ENCODE peak calls at places on chromosomes 4 and X, in four cellular contexts. M, S, W and P are unnamed samples.
A peak's percentile ranks its signal among the peaks of the same experiment; 100 is the strongest.

GRCh38 chr4:151031831-151032605 is 16.9 kb upstream of the LRBA start:
- DNase-seq in M (peak; percentile 20), S (peak; percentile 39), W (no peak), P (no peak)

GRCh38 chrX:70988425-70988824 is 57.5 kb upstream of the SLC7A3 start:
- DNase-seq in M (no peak), S (no peak), W (no peak), P (no peak)

GRCh38 chr4:2836391-2836859 is 7.2 kb upstream of the ADD1 start:
- DNase-seq in M (no peak), S (no peak), W (no peak), P (peak; percentile 13)

GRCh38 chrX:77426811-77427210 is 20.4 kb upstream of the FGF16 start:
- DNase-seq in M (no peak), S (peak; percentile 55), W (no peak), P (no peak)

GRCh38 chr4:87007345-87008181 is 72.8 kb downstream of the AFF1 start:
- DNase-seq in M (peak; percentile 62), S (peak; percentile 62), W (peak; percentile 60), P (peak; percentile 73)

GRCh38 chr4:136471051-136471450 is 1061.2 kb downstream of the PCDH18 start:
- DNase-seq in M (no peak), S (no peak), W (no peak), P (no peak)

GRCh38 chr4:23455482-23455881 is 434.4 kb downstream of the PPARGC1A start:
- DNase-seq in M (no peak), S (peak; percentile 23), W (no peak), P (no peak)

GRCh38 chr4:156771171-156771837 is 200.3 kb downstream of the PDGFC start:
- DNase-seq in M (no peak), S (peak; percentile 75), W (no peak), P (no peak)

GRCh38 chr4:95386410-95386809 is 162.4 kb downstream of the UNC5C start:
- DNase-seq in M (no peak), S (no peak), W (no peak), P (no peak)

GRCh38 chr4:184448828-184449227 is 25.5 kb downstream of the IRF2 start:
- DNase-seq in M (no peak), S (peak; percentile 81), W (peak; percentile 43), P (peak; percentile 52)

GRCh38 chrX:103656623-103657022 is 27.8 kb downstream of the TCEAL1 start:
- DNase-seq in M (no peak), S (no peak), W (no peak), P (no peak)

GRCh38 chrX:130071611-130072349 is 38.5 kb downstream of the ELF4 start:
- DNase-seq in M (no peak), S (no peak), W (no peak), P (no peak)

GRCh38 chr4:96315815-96316214 is 475.9 kb downstream of the PDHA2 start:
- DNase-seq in M (no peak), S (peak; percentile 26), W (no peak), P (no peak)

GRCh38 chr4:141636077-141636770 is at the start of gene IL15:
- DNase-seq in M (peak; percentile 73), S (peak; percentile 48), W (peak; percentile 70), P (peak; percentile 67)

GRCh38 chrX:36867143-36867542 is 141.0 kb upstream of the FAM47C start:
- DNase-seq in M (no peak), S (peak; percentile 15), W (no peak), P (no peak)

GRCh38 chrX:47283015-47283771 is 50.4 kb downstream of the USP11 start:
- DNase-seq in M (no peak), S (peak; percentile 63), W (peak; percentile 33), P (no peak)

GRCh38 chrX:121733514-121733913 is 686.1 kb downstream of the GLUD2 start:
- DNase-seq in M (no peak), S (no peak), W (no peak), P (no peak)

GRCh38 chrX:13770013-13770412 is 35.5 kb downstream of the OFD1 start:
- DNase-seq in M (no peak), S (no peak), W (no peak), P (no peak)

GRCh38 chrX:120790118-120790517 is 85.5 kb downstream of the CT47B1 start:
- DNase-seq in M (no peak), S (peak; percentile 86), W (no peak), P (no peak)

GRCh38 chr4:138851626-138852443 is 163.7 kb upstream of the NOCT start:
- DNase-seq in M (no peak), S (no peak), W (no peak), P (no peak)

GRCh38 chr4:26885912-26886274 is 25.3 kb downstream of the STIM2 start:
- DNase-seq in M (no peak), S (no peak), W (no peak), P (no peak)

GRCh38 chr4:39154009-39154408 is 28.3 kb upstream of the WDR19 start:
- DNase-seq in M (no peak), S (no peak), W (no peak), P (no peak)

GRCh38 chrX:74902806-74903205 is 22.4 kb downstream of the NEXMIF start:
- DNase-seq in M (no peak), S (no peak), W (no peak), P (no peak)

GRCh38 chrX:107153005-107153404 is 34.4 kb upstream of the RBM41 start:
- DNase-seq in M (no peak), S (no peak), W (no peak), P (no peak)

GRCh38 chrX:153953342-153953830 is 8.9 kb upstream of the RENBP start:
- DNase-seq in M (peak; percentile 83), S (peak; percentile 65), W (peak; percentile 79), P (peak; percentile 54)